ENCODE peak calls at places on chromosomes 16 and 17, in eight cellular contexts. Q is cardiac muscle cell; T is colonic mucosa; I is effector memory CD4-positive, alpha-beta T cell; O is CD8-positive, alpha-beta T cell; H is Caco-2; K is CD4-positive, CD25-positive, alpha-beta regulatory T cell; G is PC-3. A is an unnamed sample.
A peak's percentile ranks its signal among the peaks of the same experiment; 100 is the strongest.

GRCh38 chr16:78584213-78584860 is 484.9 kb downstream of the WWOX start:
- DNase-seq in Q (no peak), T (no peak), I (no peak), O (no peak), H (no peak), K (no peak), G (no peak), A (no peak)

GRCh38 chr17:47957591-47958490 is at the start of gene PRR15L:
- DNase-seq in Q (no peak), T (peak; percentile 96), I (no peak), O (no peak), H (peak; percentile 89), K (no peak), G (peak; percentile 80), A (no peak)

GRCh38 chr17:9959377-9959981 is 54.4 kb upstream of the RCVRN start:
- DNase-seq in Q (peak; percentile 67), T (peak; percentile 40), I (no peak), O (no peak), H (peak; percentile 44), K (peak; percentile 22), G (peak; percentile 53), A (peak; percentile 38)

GRCh38 chr17:17204041-17204591 is 2.0 kb downstream of the PLD6 start:
- DNase-seq in Q (no peak), T (no peak), I (no peak), O (no peak), H (no peak), K (no peak), G (no peak), A (peak; percentile 89)

GRCh38 chr17:48468299-48468698 is 38.3 kb upstream of the SKAP1 start:
- DNase-seq in Q (no peak), T (no peak), I (no peak), O (no peak), H (no peak), K (no peak), G (no peak), A (no peak)

GRCh38 chr16:11423315-11424117 is 78.3 kb downstream of the RMI2 start:
- DNase-seq in Q (no peak), T (no peak), I (no peak), O (no peak), H (no peak), K (no peak), G (no peak), A (no peak)

GRCh38 chr16:87458424-87458915 is 34.4 kb downstream of the ZCCHC14 start:
- DNase-seq in Q (no peak), T (no peak), I (no peak), O (no peak), H (no peak), K (no peak), G (no peak), A (no peak)

GRCh38 chr17:6570731-6571465 is 14.5 kb upstream of the PITPNM3 start:
- DNase-seq in Q (no peak), T (no peak), I (no peak), O (no peak), H (no peak), K (no peak), G (no peak), A (no peak)

GRCh38 chr17:47621293-47622178 is 28.2 kb upstream of the KPNB1 start:
- DNase-seq in Q (peak; percentile 93), T (no peak), I (no peak), O (no peak), H (peak; percentile 77), K (no peak), G (peak; percentile 98), A (peak; percentile 59)

GRCh38 chr16:22141746-22142145 is 20.6 kb upstream of the SDR42E2 start:
- DNase-seq in Q (peak; percentile 24), T (no peak), I (no peak), O (no peak), H (peak; percentile 6), K (peak; percentile 4), G (peak; percentile 30), A (no peak)

GRCh38 chr17:83012873-83013778 is 66.3 kb upstream of the METRNL start:
- DNase-seq in Q (peak; percentile 57), T (peak; percentile 12), I (no peak), O (no peak), H (no peak), K (no peak), G (no peak), A (no peak)

GRCh38 chr17:82876149-82876548 is 36.3 kb upstream of the ZNF750 start:
- DNase-seq in Q (peak; percentile 5), T (no peak), I (no peak), O (no peak), H (peak; percentile 52), K (no peak), G (no peak), A (no peak)

GRCh38 chr16:5615868-5616642 is 518.5 kb upstream of the EEF2KMT start:
- DNase-seq in Q (peak; percentile 4), T (peak; percentile 59), I (no peak), O (peak; percentile 6), H (peak; percentile 55), K (peak; percentile 27), G (peak; percentile 23), A (peak; percentile 79)

GRCh38 chr17:60392845-60393702 is 1.1 kb upstream of the USP32 start:
- DNase-seq in Q (peak; percentile 80), T (peak; percentile 74), I (no peak), O (peak; percentile 1), H (peak; percentile 21), K (peak; percentile 63), G (peak; percentile 61), A (no peak)

GRCh38 chr16:85646358-85646907 is 33.3 kb downstream of the GSE1 start:
- DNase-seq in Q (no peak), T (no peak), I (no peak), O (no peak), H (no peak), K (no peak), G (no peak), A (no peak)

GRCh38 chr17:81520021-81520894 is 7.7 kb upstream of the ACTG1 start:
- DNase-seq in Q (no peak), T (no peak), I (no peak), O (no peak), H (no peak), K (no peak), G (no peak), A (no peak)
- H3K4me3 ChIP-seq in Q (peak overlapping the region; percentile 23), T (peak overlapping the region; percentile 62), I (no peak overlapping the region), O (no peak overlapping the region), H (peak overlapping the region; percentile 74), K (no peak overlapping the region), G (peak overlapping the region; percentile 78), A (no peak overlapping the region)

DNA sequence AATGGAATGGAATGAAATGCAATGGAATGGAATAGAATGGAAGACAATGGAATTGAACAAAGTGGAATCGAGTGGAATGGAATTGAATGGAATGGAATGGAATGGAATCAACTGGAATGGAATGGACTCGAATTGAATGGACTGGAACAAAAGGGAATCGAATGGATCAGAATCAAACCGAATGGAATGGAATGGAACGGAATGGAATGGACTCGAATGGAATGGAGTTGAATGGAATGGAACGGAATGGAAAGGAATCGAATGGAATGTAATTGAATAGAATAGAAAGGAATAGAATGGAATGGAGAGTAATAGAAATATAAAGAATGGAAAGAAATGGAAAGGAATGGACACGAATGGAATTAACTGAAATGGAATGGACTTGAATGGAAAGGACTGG is 475.2 kb upstream of the WSB1 start:
- DNase-seq in Q (peak; percentile 6), T (no peak), I (no peak), O (no peak), H (no peak), K (no peak), G (no peak), A (no peak)
- H3K9me3 ChIP-seq in Q (peaks cover 8% of the 10 kb centered on the region), T (peaks cover 4% of the 10 kb centered on the region), I (peaks cover 6% of the 10 kb centered on the region), O (peaks cover 17% of the 10 kb centered on the region), H (peaks cover 36% of the 10 kb centered on the region), K (peaks cover 84% of the 10 kb centered on the region), G (peaks cover 42% of the 10 kb centered on the region), A (no peaks in the 10 kb centered on the region)

DNA sequence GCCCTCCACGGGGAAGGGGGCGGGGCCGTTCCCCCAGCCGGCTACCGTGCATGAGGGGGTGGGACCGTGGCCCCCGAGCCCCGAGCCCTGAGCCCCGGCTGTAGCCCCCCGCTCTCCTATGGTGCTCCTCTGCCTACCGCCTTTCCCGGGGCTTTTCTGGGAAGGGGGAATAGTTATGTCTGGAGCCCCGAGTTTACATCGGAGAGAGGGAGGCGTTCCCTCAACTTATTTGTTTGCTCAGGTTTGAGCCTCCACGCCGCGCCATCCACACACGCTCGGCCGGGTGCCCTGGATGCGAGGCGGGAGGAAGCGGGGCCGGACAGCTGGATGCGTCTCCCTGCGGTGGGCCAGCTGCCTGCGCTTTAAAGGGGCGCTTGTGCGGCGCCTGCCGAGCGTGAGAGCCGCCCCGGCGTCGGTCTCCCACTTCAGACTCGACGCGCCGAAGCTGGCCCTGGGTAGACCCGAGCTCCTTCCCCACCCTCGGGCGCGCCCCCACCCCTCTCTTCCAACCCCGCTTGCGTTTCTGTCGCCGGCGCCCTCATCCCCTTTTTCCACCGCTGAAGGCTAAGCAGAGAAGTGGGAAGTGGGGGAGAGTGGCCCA is 425 bp upstream of the CHAD start:
- DNase-seq in Q (no peak), T (peak; percentile 17), I (no peak), O (no peak), H (no peak), K (no peak), G (no peak), A (no peak)
- H3K4me3 ChIP-seq in Q (no peak overlapping the region), T (peak overlapping the region; percentile 11), I (peak overlapping the region; percentile 29), O (peak overlapping the region; percentile 4), H (no peak overlapping the region), K (no peak overlapping the region), G (no peak overlapping the region), A (no peak overlapping the region)

GRCh38 chr17:778096-778495 is 4.0 kb downstream of the GLOD4 start:
- DNase-seq in Q (no peak), T (no peak), I (no peak), O (no peak), H (no peak), K (no peak), G (no peak), A (no peak)

GRCh38 chr17:787641-788221 is 5.6 kb downstream of the MRM3 start:
- DNase-seq in Q (no peak), T (no peak), I (no peak), O (no peak), H (no peak), K (no peak), G (no peak), A (peak; percentile 28)

GRCh38 chr17:784143-784542 is 2.0 kb downstream of the MRM3 start:
- DNase-seq in Q (no peak), T (no peak), I (no peak), O (no peak), H (no peak), K (no peak), G (peak; percentile 5), A (no peak)

GRCh38 chr17:781920-782731 is at the start of the genes GLOD4 and MRM3:
- DNase-seq in Q (peak; percentile 92), T (peak; percentile 93), I (peak; percentile 87), O (peak; percentile 93), H (peak; percentile 89), K (peak; percentile 94), G (peak; percentile 84), A (peak; percentile 95)
- H3K9me3 ChIP-seq in Q (no peaks in the 10 kb centered on the region), T (no peaks in the 10 kb centered on the region), I (no peaks in the 10 kb centered on the region), O (no peaks in the 10 kb centered on the region), H (no peaks in the 10 kb centered on the region), K (no peaks in the 10 kb centered on the region), G (no peaks in the 10 kb centered on the region), A (no peaks in the 10 kb centered on the region)

GRCh38 chr16:4336701-4337539 is 14.2 kb downstream of the PAM16 start:
- DNase-seq in Q (no peak), T (no peak), I (no peak), O (no peak), H (no peak), K (no peak), G (no peak), A (no peak)
- H3K4me3 ChIP-seq in Q (no peak overlapping the region), T (no peak overlapping the region), I (no peak overlapping the region), O (no peak overlapping the region), H (no peak overlapping the region), K (no peak overlapping the region), G (no peak overlapping the region), A (no peak overlapping the region)

GRCh38 chr16:75172578-75172977 is 24.3 kb downstream of the ZFP1 start:
- DNase-seq in Q (no peak), T (no peak), I (no peak), O (no peak), H (no peak), K (no peak), G (no peak), A (no peak)
- H3K9me3 ChIP-seq in Q (peaks cover 13% of the 10 kb centered on the region), T (peaks cover 13% of the 10 kb centered on the region), I (peaks cover 43% of the 10 kb centered on the region), O (peaks cover 32% of the 10 kb centered on the region), H (peaks cover 74% of the 10 kb centered on the region), K (peaks cover 98% of the 10 kb centered on the region), G (peaks cover 32% of the 10 kb centered on the region), A (peaks cover 14% of the 10 kb centered on the region)